ENCODE peak calls at places on chromosomes 1 and 21, in six cellular contexts. P is WERI-Rb-1, E is cardiac muscle cell, W is glutamatergic neuron, O is HFFc6, Q is PC-3. V is an unnamed sample.

GRCh38 chr1:59077739-59078503 is 219.0 kb upstream of the FGGY start:
- DNase-seq in P (no peak), E (peak; percentile 54), W (no peak), O (no peak), Q (no peak), V (no peak)

GRCh38 chr1:50218344-50218743 is 109.6 kb downstream of the ELAVL4 start:
- DNase-seq in P (no peak), E (no peak), W (no peak), O (no peak), Q (no peak), V (no peak)

GRCh38 chr1:63877816-63878215 is 104.0 kb downstream of the ROR1 start:
- DNase-seq in P (no peak), E (no peak), W (no peak), O (peak; percentile 59), Q (peak; percentile 94), V (no peak)

GRCh38 chr1:240344918-240345317 is 253.2 kb downstream of the FMN2 start:
- DNase-seq in P (no peak), E (no peak), W (no peak), O (peak; percentile 47), Q (peak; percentile 48), V (no peak)

GRCh38 chr1:96306809-96307208 is 414.8 kb upstream of the PTBP2 start:
- DNase-seq in P (no peak), E (no peak), W (no peak), O (peak; percentile 22), Q (peak; percentile 48), V (no peak)

GRCh38 chr1:76833151-76833550 is 34.1 kb upstream of the ST6GALNAC5 start:
- DNase-seq in P (no peak), E (no peak), W (no peak), O (no peak), Q (peak; percentile 8), V (no peak)

GRCh38 chr1:109642610-109643009 is 13.3 kb upstream of the GSTM4 start:
- DNase-seq in P (no peak), E (no peak), W (no peak), O (peak; percentile 40), Q (no peak), V (no peak)

GRCh38 chr1:91099746-91100621 is 78.1 kb upstream of the ZNF644 start:
- DNase-seq in P (no peak), E (no peak), W (no peak), O (no peak), Q (peak; percentile 46), V (no peak)

GRCh38 chr1:173266845-173267244 is 59.7 kb upstream of the TNFSF4 start:
- DNase-seq in P (no peak), E (no peak), W (no peak), O (no peak), Q (peak; percentile 48), V (no peak)

GRCh38 chr1:55305735-55306134 is 90.6 kb upstream of the USP24 start:
- DNase-seq in P (no peak), E (no peak), W (no peak), O (no peak), Q (no peak), V (no peak)

GRCh38 chr1:205319081-205320018 is 2.2 kb downstream of the NUAK2 start:
- DNase-seq in P (no peak), E (no peak), W (no peak), O (peak; percentile 54), Q (peak; percentile 85), V (no peak)

GRCh38 chr1:2785631-2786328 is 15.7 kb downstream of the TTC34 start:
- DNase-seq in P (peak; percentile 4), E (no peak), W (no peak), O (no peak), Q (no peak), V (peak; percentile 6)

GRCh38 chr1:186183970-186184628 is 191.0 kb downstream of the TPR start:
- DNase-seq in P (no peak), E (no peak), W (no peak), O (peak; percentile 28), Q (no peak), V (no peak)

GRCh38 chr21:44019568-44019958 is 7.5 kb downstream of the TRAPPC10 start:
- DNase-seq in P (peak; percentile 40), E (no peak), W (no peak), O (no peak), Q (no peak), V (no peak)

GRCh38 chr21:29117372-29117955 is 13.0 kb upstream of the MAP3K7CL start:
- DNase-seq in P (no peak), E (no peak), W (no peak), O (no peak), Q (no peak), V (no peak)

GRCh38 chr1:107588321-107588720 is 376.7 kb downstream of the VAV3 start:
- DNase-seq in P (no peak), E (no peak), W (no peak), O (no peak), Q (no peak), V (no peak)

GRCh38 chr1:198628064-198628455 is 10.8 kb upstream of the PTPRC start:
- DNase-seq in P (no peak), E (no peak), W (no peak), O (no peak), Q (no peak), V (no peak)

GRCh38 chr1:247079141-247079874 is 697 bp upstream of the ZNF670 start:
- DNase-seq in P (no peak), E (peak; percentile 10), W (no peak), O (no peak), Q (no peak), V (no peak)

GRCh38 chr1:56890229-56890628 is 35.6 kb downstream of the C8A start:
- DNase-seq in P (no peak), E (no peak), W (no peak), O (no peak), Q (no peak), V (no peak)

DNA sequence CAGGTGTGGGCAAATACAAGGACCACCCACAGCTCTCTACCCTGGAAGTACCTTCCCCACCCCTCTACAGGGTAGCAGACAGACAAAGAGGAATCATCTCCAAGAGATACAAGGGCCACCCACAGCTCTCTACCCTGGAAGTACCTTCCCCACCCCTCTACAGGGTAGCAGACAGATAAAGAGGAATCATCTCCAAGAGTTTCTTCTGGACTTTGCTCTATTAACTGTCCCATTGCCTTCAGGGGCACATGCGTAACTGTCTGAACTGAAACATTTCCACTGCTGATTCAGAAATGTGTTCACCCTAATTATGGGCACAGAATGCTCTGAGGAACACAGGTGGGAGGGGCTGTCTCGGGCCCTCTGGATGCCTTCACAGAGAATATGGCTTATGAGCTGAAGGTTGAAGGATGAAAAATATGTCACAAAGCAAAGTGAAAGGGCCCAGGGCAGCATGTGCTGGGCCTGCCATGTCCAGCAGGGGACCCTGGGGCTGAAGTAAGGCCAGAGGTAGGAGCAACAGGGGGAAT is 43.9 kb downstream of the ZNF281 start:
- DNase-seq in P (no peak), E (no peak), W (no peak), O (no peak), Q (no peak), V (no peak)
- TF ChIP-seq CTCF in P (peak; percentile 32), E (no peak), W (no peak), O (no peak), Q (peak; percentile 29), V (no peak)

GRCh38 chr1:30323352-30323751 is 400.0 kb downstream of the MATN1 start:
- DNase-seq in P (no peak), E (no peak), W (no peak), O (no peak), Q (no peak), V (no peak)

GRCh38 chr1:30321216-30321910 is 402.0 kb downstream of the MATN1 start:
- DNase-seq in P (no peak), E (no peak), W (no peak), O (no peak), Q (no peak), V (no peak)

GRCh38 chr1:30321996-30322858 is 401.2 kb downstream of the MATN1 start:
- DNase-seq in P (no peak), E (no peak), W (no peak), O (no peak), Q (no peak), V (no peak)

GRCh38 chr1:30323841-30324240 is 399.5 kb downstream of the MATN1 start:
- DNase-seq in P (no peak), E (no peak), W (no peak), O (no peak), Q (no peak), V (no peak)

DNA sequence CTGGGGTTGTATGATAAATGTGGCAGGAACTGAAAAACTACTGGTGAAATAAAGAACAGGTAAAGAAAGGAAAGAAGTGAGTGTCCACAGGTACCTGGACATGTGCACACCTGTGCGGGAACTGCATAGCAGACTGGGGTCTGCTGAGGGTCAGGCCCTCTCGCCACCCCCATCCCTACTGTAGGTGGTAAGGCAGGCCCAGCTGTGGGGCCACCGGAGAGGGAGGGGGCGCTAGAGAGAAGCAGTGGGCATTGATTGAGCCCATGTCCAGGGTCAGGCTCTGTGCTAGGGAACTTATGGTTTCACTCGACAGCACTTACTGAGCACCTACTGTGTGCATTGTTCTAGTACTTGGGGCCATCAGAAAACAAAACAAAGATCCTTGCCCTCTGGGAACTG is 400.5 kb downstream of the MATN1 start:
- DNase-seq in P (no peak), E (no peak), W (no peak), O (no peak), Q (no peak), V (no peak)
- TF ChIP-seq CTCF in P (peak; percentile 37), E (no peak), W (peak; percentile 10), O (peak; percentile 14), Q (no peak), V (no peak)

DNA sequence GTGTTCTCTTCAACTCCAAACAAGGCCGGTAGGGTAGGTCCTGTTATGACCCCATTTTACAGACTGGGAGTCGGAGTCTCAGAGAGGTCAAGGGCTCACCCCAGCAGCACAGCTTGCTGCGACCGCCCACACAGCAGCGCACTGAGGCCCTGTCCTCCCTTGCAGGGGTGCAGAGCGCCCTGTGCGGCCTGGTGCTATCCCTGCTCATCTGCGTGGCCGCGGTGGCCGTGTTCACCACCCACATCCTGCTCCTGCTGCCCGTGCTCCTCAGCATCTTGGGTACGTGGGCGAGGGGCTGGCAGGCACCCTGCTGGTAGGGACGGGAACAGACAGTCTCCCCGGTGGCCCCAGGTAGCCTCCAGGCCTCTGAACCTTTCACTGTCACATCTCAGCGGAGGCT is 55.9 kb downstream of the DISP3 start:
- DNase-seq in P (no peak), E (no peak), W (no peak), O (no peak), Q (no peak), V (no peak)
- TF ChIP-seq CTCF in P (peak; percentile 17), E (no peak), W (no peak), O (peak; percentile 11), Q (no peak), V (no peak)

GRCh38 chr1:8460784-8461183 is 142.9 kb downstream of the SLC45A1 start:
- DNase-seq in P (no peak), E (no peak), W (no peak), O (no peak), Q (no peak), V (no peak)

GRCh38 chr1:8457771-8458409 is 140.0 kb downstream of the SLC45A1 start:
- DNase-seq in P (no peak), E (no peak), W (no peak), O (no peak), Q (no peak), V (no peak)

GRCh38 chr1:8461341-8462110 is 143.6 kb downstream of the SLC45A1 start:
- DNase-seq in P (no peak), E (no peak), W (no peak), O (no peak), Q (no peak), V (no peak)

GRCh38 chr1:8458607-8459006 is 140.7 kb downstream of the SLC45A1 start:
- DNase-seq in P (no peak), E (no peak), W (no peak), O (no peak), Q (no peak), V (no peak)

GRCh38 chr1:8460132-8460544 is 142.2 kb downstream of the SLC45A1 start:
- DNase-seq in P (no peak), E (no peak), W (no peak), O (no peak), Q (no peak), V (no peak)
- TF ChIP-seq CTCF in P (no peak), E (no peak), W (peak; percentile 48), O (no peak), Q (no peak), V (no peak)